ENCODE peak calls at places on chromosomes 12 and 14, in six cellular contexts. V is GM12878, X is IMR-90, Q is K562, S is HepG2, B is SK-N-SH. Z is an unnamed sample.

GRCh38 chr12:89514751-89515150 is 9.8 kb downstream of the GALNT4 start:
- DNase-seq in Q (no peak), S (no peak), B (no peak), V (no peak), X (no peak), Z (no peak)

GRCh38 chr14:98945611-98946570 is 326.1 kb downstream of the BCL11B start:
- DNase-seq in Q (no peak), V (no peak), B (no peak), S (no peak), X (no peak), Z (no peak)

GRCh38 chr12:40149673-40150260 is 43.9 kb upstream of the SLC2A13 start:
- DNase-seq in S (no peak), V (no peak), B (no peak), Q (no peak), X (no peak), Z (no peak)

GRCh38 chr14:40417777-40418401 is 985.7 kb upstream of the FBXO33 start:
- DNase-seq in Q (peak), V (no peak), B (peak), S (peak), X (no peak), Z (peak)

GRCh38 chr14:35986219-35986573 is 160.1 kb downstream of the BRMS1L start:
- DNase-seq in Q (no peak), B (no peak), X (no peak), V (peak), S (no peak), Z (no peak)

GRCh38 chr12:122862872-122863701 is 27.8 kb downstream of the HIP1R start:
- DNase-seq in S (peak), V (no peak), B (peak), X (no peak), Q (no peak), Z (no peak)

GRCh38 chr12:15592934-15593333 is 196.3 kb downstream of the EPS8 start:
- DNase-seq in V (no peak), X (no peak), Q (no peak), B (no peak), S (peak), Z (peak)

GRCh38 chr14:98906123-98906995 is 365.6 kb downstream of the BCL11B start:
- DNase-seq in S (peak), X (no peak), B (no peak), Q (no peak), V (no peak), Z (peak)

GRCh38 chr12:128178971-128179370 is 88.0 kb upstream of the TMEM132C start:
- DNase-seq in S (no peak), V (no peak), B (no peak), X (no peak), Q (no peak), Z (no peak)

GRCh38 chr14:103889313-103890051 is 38.8 kb upstream of the TDRD9 start:
- DNase-seq in V (no peak), B (peak), S (peak), Q (peak), X (peak), Z (no peak)

GRCh38 chr12:24256636-24257150 is 307.2 kb upstream of the SOX5 start:
- DNase-seq in V (no peak), S (no peak), B (no peak), Q (no peak), X (no peak), Z (no peak)

GRCh38 chr12:174596-174995 is 39.4 kb downstream of the SLC6A12 start:
- DNase-seq in X (no peak), Q (no peak), B (peak), S (no peak), V (no peak), Z (no peak)

GRCh38 chr12:126974779-126975178 is 1292.2 kb upstream of the TMEM132C start:
- DNase-seq in S (no peak), Q (peak), V (no peak), X (no peak), B (no peak), Z (no peak)

GRCh38 chr12:19025582-19025981 is 104.0 kb upstream of the PLEKHA5 start:
- DNase-seq in Q (no peak), V (no peak), S (no peak), B (no peak), X (no peak), Z (peak)

DNA sequence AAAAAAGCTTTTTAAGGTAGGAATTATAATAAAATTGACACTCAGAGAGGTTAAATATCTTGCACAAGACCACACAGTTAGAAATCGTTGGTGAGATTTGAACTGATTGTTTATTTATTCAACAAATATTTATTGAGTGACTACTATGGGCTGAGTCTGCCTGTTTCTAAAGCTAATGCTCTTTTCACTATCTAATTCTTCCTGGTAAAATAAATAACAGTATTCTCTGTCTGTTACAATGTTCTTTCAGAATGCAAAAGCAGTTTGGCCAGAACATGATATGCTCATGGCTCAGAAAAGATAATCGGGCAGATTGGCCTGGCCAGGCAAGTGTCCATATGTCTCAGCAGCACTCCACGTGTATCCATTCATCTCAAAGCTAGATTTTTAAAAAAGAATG is 82.0 kb downstream of the BTG1 start:
- DNase-seq in V (no peak), B (no peak), S (no peak), Q (no peak), X (peak), Z (peak)
- TF ChIP-seq SMC3 in V (no peak), B (no peak), S (no peak), Q (no peak), X (no peak), Z (no peak)

GRCh38 chr14:50944647-50945413 is 547 bp upstream of the PYGL start:
- DNase-seq in X (peak), B (no peak), V (no peak), S (peak), Q (peak), Z (peak)
- TF ChIP-seq RFX5 in X (no peak), B (no peak), V (no peak), S (no peak), Q (no peak), Z (no peak)

GRCh38 chr14:38302966-38303365 is 47.1 kb upstream of the CLEC14A start:
- DNase-seq in S (no peak), Q (no peak), V (no peak), B (no peak), X (no peak), Z (no peak)
- TF ChIP-seq SMC3 in S (no peak), Q (no peak), V (no peak), B (no peak), X (no peak), Z (no peak)

GRCh38 chr14:51310453-51311074 is 70.5 kb downstream of the TMX1 start:
- DNase-seq in V (no peak), X (peak), S (no peak), Q (no peak), B (peak), Z (no peak)
- TF ChIP-seq RFX5 in V (no peak), X (no peak), S (no peak), Q (no peak), B (no peak), Z (no peak)

Z was measured in A549.